ENCODE peak calls at places on chromosomes 11 and 22, in six cellular contexts. C is NCI-H524; X is HCT116; A is C1 segment of cervical spinal cord; S is activated CD8-positive, alpha-beta memory T cell treated with anti-CD3 and anti-CD28 coated beads, Interleukin-2, amount 50 U/mL, for 4 hours; V is endothelial cell. F is an unnamed sample.
A peak's percentile ranks its signal among the peaks of the same experiment; 100 is the strongest.

GRCh38 chr11:95584589-95584988 is 205.0 kb downstream of the FAM76B start:
- DNase-seq in X (no peak), A (no peak), V (no peak), S (no peak), C (no peak), F (no peak)

GRCh38 chr11:72585762-72586590 is 88.2 kb downstream of the PDE2A start:
- DNase-seq in V (peak; percentile 75), C (no peak), S (peak; percentile 80), A (peak; percentile 21), X (peak; percentile 38), F (peak; percentile 66)

GRCh38 chr11:125873881-125874555 is 13.4 kb upstream of the HYLS1 start:
- DNase-seq in V (no peak), S (no peak), A (no peak), C (no peak), X (no peak), F (no peak)

GRCh38 chr11:65388731-65389130 is 2.3 kb downstream of the FRMD8 start:
- DNase-seq in X (no peak), S (no peak), A (no peak), V (no peak), C (no peak), F (no peak)

GRCh38 chr11:45252134-45252856 is 33.8 kb downstream of the SYT13 start:
- DNase-seq in S (no peak), V (peak; percentile 85), X (peak; percentile 75), A (no peak), C (peak; percentile 12), F (peak; percentile 59)

GRCh38 chr22:29702025-29702930 is 17.5 kb upstream of the CABP7 start:
- DNase-seq in S (no peak), X (no peak), A (no peak), V (no peak), C (peak; percentile 87), F (no peak)

GRCh38 chr11:4095509-4096230 is 1.1 kb downstream of the RRM1 start:
- DNase-seq in A (no peak), X (no peak), C (no peak), V (no peak), S (no peak), F (no peak)

GRCh38 chr11:75399344-75400109 is at the start of gene RPS3:
- DNase-seq in V (peak; percentile 88), C (peak; percentile 76), S (peak; percentile 86), X (peak; percentile 81), A (peak; percentile 82), F (peak; percentile 89)

GRCh38 chr11:45648931-45649330 is 16.5 kb downstream of the CHST1 start:
- DNase-seq in A (no peak), V (no peak), S (no peak), C (no peak), X (no peak), F (no peak)

GRCh38 chr11:88555829-88556202 is 218.3 kb upstream of the CTSC start:
- DNase-seq in V (no peak), S (no peak), C (no peak), X (no peak), A (no peak), F (no peak)

GRCh38 chr22:37661160-37661924 is 2.8 kb downstream of the PDXP start:
- DNase-seq in A (no peak), X (no peak), C (peak; percentile 89), S (peak; percentile 44), V (no peak), F (no peak)

GRCh38 chr22:33864723-33865130 is 55.5 kb downstream of the LARGE1 start:
- DNase-seq in A (no peak), C (no peak), V (no peak), X (no peak), S (no peak), F (no peak)

GRCh38 chr11:62013266-62014157 is 46.1 kb upstream of the FTH1 start:
- DNase-seq in X (no peak), S (no peak), C (no peak), A (no peak), V (no peak), F (no peak)

GRCh38 chr11:122344281-122344680 is 228.3 kb upstream of the BLID start:
- DNase-seq in C (no peak), X (no peak), V (no peak), S (no peak), A (no peak), F (no peak)

GRCh38 chr11:3815882-3816281 is 7.5 kb downstream of the PGAP2 start:
- DNase-seq in S (no peak), X (no peak), A (no peak), V (no peak), C (no peak), F (no peak)

GRCh38 chr11:61378713-61379313 is 13.6 kb upstream of the TMEM216 start:
- DNase-seq in C (no peak), X (no peak), S (no peak), A (no peak), V (no peak), F (no peak)

GRCh38 chr11:18080451-18080850 is 25.4 kb downstream of the SAAL1 start:
- DNase-seq in S (no peak), A (no peak), V (no peak), C (no peak), X (no peak), F (no peak)

GRCh38 chr22:17400305-17400704 is 31.0 kb downstream of the CECR2 start:
- DNase-seq in X (no peak), C (no peak), S (no peak), A (no peak), V (no peak), F (no peak)

GRCh38 chr11:119660166-119660720 is 68.8 kb downstream of the NECTIN1 start:
- DNase-seq in X (no peak), V (no peak), C (no peak), A (no peak), S (no peak), F (no peak)

GRCh38 chr22:35431483-35432205 is 31.7 kb downstream of the MCM5 start:
- DNase-seq in X (no peak), A (no peak), C (no peak), S (no peak), V (no peak), F (no peak)

GRCh38 chr11:88398372-88399140 is 61.0 kb upstream of the CTSC start:
- DNase-seq in S (no peak), C (no peak), V (no peak), X (peak; percentile 12), A (no peak), F (no peak)

GRCh38 chr22:28252539-28252938 is 333.5 kb upstream of the PITPNB start:
- DNase-seq in X (no peak), C (no peak), S (no peak), V (no peak), A (no peak), F (no peak)

GRCh38 chr11:30488304-30488998 is 97.7 kb downstream of the MPPED2 start:
- DNase-seq in X (no peak), V (no peak), A (no peak), S (no peak), C (peak; percentile 5), F (no peak)

GRCh38 chr22:38426628-38427027 is 28.4 kb downstream of the KCNJ4 start:
- DNase-seq in C (no peak), S (no peak), V (no peak), X (no peak), A (no peak), F (no peak)

GRCh38 chr11:60699282-60699681 is at the start of gene MS4A8:
- DNase-seq in S (no peak), X (no peak), V (no peak), A (no peak), C (no peak), F (no peak)

F was measured in neuronal stem cell.